ENCODE peak calls at places on chromosomes 12 and 14, in seven cellular contexts. X is IMR-90, O is neuronal stem cell, E is mesendoderm, U is mesenchymal stem cell, I is H1, H is trophoblast cell. N is an unnamed sample.

GRCh38 chr14:77991128-77991772 is 178.9 kb upstream of the NRXN3 start:
- DNase-seq in X (no peak), O (no peak), E (peak; percentile 51), U (no peak), I (no peak), H (no peak), N (no peak)

GRCh38 chr12:94620611-94621010 is 29.7 kb downstream of the TMCC3 start:
- DNase-seq in X (no peak), O (no peak), E (no peak), U (no peak), I (no peak), H (no peak), N (no peak)

GRCh38 chr12:54134850-54135249 is 53.9 kb downstream of the SMUG1 start:
- DNase-seq in X (no peak), O (no peak), E (no peak), U (no peak), I (no peak), H (no peak), N (no peak)

GRCh38 chr12:76863005-76863670 is 15.7 kb downstream of the CSRP2 start:
- DNase-seq in X (peak; percentile 96), O (no peak), E (no peak), U (peak; percentile 77), I (no peak), H (peak; percentile 19), N (no peak)

GRCh38 chr12:70994217-70994788 is 73.8 kb upstream of the PTPRR start:
- DNase-seq in X (peak; percentile 42), O (no peak), E (no peak), U (peak; percentile 33), I (no peak), H (no peak), N (no peak)

GRCh38 chr12:80189241-80189640 is 89.9 kb downstream of the OTOGL start:
- DNase-seq in X (peak; percentile 93), O (no peak), E (no peak), U (peak; percentile 42), I (no peak), H (no peak), N (no peak)

GRCh38 chr14:68789002-68789797 is 3.7 kb downstream of the ZFP36L1 start:
- DNase-seq in X (peak; percentile 74), O (no peak), E (peak; percentile 86), U (peak; percentile 75), I (no peak), H (peak; percentile 74), N (peak; percentile 84)

GRCh38 chr14:105077649-105077995 is 12.4 kb upstream of the GPR132 start:
- DNase-seq in X (no peak), O (no peak), E (no peak), U (no peak), I (no peak), H (no peak), N (no peak)

GRCh38 chr14:76432967-76433752 is 57.2 kb downstream of the ESRRB start:
- DNase-seq in X (no peak), O (peak; percentile 30), E (peak; percentile 83), U (no peak), I (no peak), H (no peak), N (no peak)

GRCh38 chr12:22333751-22334695 is 484 bp downstream of the ST8SIA1 start:
- DNase-seq in X (no peak), O (peak; percentile 12), E (no peak), U (no peak), I (no peak), H (no peak), N (peak; percentile 54)

GRCh38 chr12:23217158-23217557 is 592.2 kb downstream of the ETNK1 start:
- DNase-seq in X (no peak), O (no peak), E (peak; percentile 86), U (no peak), I (no peak), H (no peak), N (no peak)

GRCh38 chr12:112686373-112686772 is 105.2 kb upstream of the RPH3A start:
- DNase-seq in X (peak; percentile 3), O (no peak), E (no peak), U (no peak), I (no peak), H (no peak), N (no peak)

GRCh38 chr12:9032202-9032964 is 43.0 kb downstream of the KLRG1 start:
- DNase-seq in X (no peak), O (no peak), E (no peak), U (no peak), I (no peak), H (peak; percentile 2), N (no peak)

GRCh38 chr14:91372680-91373495 is 44.7 kb downstream of the CCDC88C start:
- DNase-seq in X (no peak), O (no peak), E (no peak), U (no peak), I (no peak), H (no peak), N (no peak)

GRCh38 chr12:45648070-45648469 is 81.4 kb upstream of the ARID2 start:
- DNase-seq in X (no peak), O (no peak), E (no peak), U (no peak), I (no peak), H (no peak), N (no peak)

GRCh38 chr12:54028324-54029201 is at the start of gene HOXC6:
- DNase-seq in X (no peak), O (no peak), E (no peak), U (peak; percentile 81), I (no peak), H (peak; percentile 26), N (no peak)

GRCh38 chr12:82124711-82125110 is 233.5 kb downstream of the CCDC59 start:
- DNase-seq in X (no peak), O (no peak), E (no peak), U (no peak), I (no peak), H (no peak), N (no peak)

GRCh38 chr12:28568083-28568482 is 377.8 kb downstream of the CCDC91 start:
- DNase-seq in X (peak; percentile 95), O (no peak), E (no peak), U (peak; percentile 87), I (no peak), H (peak; percentile 71), N (no peak)

DNA sequence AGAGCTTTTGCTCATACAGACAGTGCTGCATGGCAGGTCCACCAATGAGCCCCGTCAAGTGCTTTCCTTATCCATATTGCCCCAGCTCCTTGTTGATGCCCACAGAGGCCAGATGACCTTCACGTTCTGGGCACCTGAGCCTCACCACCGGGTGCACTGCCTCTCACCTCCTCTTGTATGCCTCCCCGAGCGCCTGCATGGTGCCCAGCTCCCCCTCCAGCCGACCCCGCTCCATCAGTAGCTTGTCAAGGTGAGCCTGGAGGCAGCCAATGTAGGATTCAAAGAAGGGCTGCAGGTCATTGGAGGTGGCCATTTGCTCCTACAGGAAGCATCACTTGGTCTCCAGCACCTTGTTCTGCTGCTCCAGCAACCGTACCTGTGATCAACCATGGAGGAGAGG is 31.8 kb upstream of the KRT77 start:
- DNase-seq in X (no peak), O (no peak), E (no peak), U (no peak), I (no peak), H (no peak), N (no peak)
- H2BK120ac ChIP-seq in X (no peak overlapping the region), O (no peak overlapping the region), E (no peak overlapping the region), U (no peak overlapping the region), I (no peak overlapping the region), H (no peak overlapping the region), N (no peak overlapping the region)

GRCh38 chr12:110102255-110102654 is 21.9 kb upstream of the IFT81 start:
- DNase-seq in X (peak; percentile 64), O (no peak), E (peak; percentile 99), U (peak; percentile 75), I (peak; percentile 69), H (peak; percentile 43), N (peak; percentile 98)
- H2BK120ac ChIP-seq in X (peak overlapping the region; percentile 17), O (no peak overlapping the region), E (no peak overlapping the region), U (no peak overlapping the region), I (no peak overlapping the region), H (no peak overlapping the region), N (no peak overlapping the region)

GRCh38 chr14:100861188-100861936 is 35.4 kb downstream of the MEG3 start:
- DNase-seq in X (no peak), O (no peak), E (no peak), U (no peak), I (no peak), H (no peak), N (no peak)
- H2BK120ac ChIP-seq in X (no peak overlapping the region), O (no peak overlapping the region), E (no peak overlapping the region), U (no peak overlapping the region), I (no peak overlapping the region), H (no peak overlapping the region), N (no peak overlapping the region)

DNA sequence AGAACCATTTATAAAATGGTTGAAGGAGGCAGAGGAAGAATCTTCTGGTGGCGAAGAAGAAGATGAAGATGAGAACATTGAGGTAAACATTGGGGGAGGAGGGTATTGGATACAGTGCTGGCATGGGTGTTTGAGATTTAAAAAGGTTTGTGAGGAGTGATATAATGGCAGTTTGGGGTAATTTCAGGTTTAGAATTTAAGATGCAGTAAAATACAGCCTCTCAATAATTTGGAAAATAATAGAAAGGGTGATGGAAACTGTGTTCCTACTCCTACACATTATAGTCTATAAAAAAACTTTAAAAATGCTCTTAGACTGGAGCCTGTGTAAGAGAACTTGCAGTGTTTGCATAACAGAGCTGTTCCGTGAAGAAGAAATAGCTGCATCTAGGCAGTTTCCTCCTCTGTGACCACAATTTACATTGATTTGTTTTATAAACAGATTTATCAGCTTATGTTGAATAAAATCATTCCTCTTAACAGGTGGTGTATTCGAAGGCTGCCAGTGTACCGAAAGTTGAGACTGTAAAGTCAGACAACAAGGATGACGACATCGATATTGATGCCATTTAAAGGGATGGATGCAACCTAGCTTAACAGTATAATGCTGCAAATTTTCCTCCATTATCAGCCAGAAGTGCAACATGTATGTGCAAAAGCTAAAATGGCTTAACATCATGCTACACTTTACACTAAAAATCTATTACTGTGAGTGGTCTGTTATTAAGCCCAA is 6.6 kb downstream of the EIF5 start:
- DNase-seq in X (no peak), O (no peak), E (no peak), U (no peak), I (no peak), H (no peak), N (no peak)
- H2BK120ac ChIP-seq in X (no peak overlapping the region), O (no peak overlapping the region), E (no peak overlapping the region), U (no peak overlapping the region), I (no peak overlapping the region), H (no peak overlapping the region), N (no peak overlapping the region)

DNA sequence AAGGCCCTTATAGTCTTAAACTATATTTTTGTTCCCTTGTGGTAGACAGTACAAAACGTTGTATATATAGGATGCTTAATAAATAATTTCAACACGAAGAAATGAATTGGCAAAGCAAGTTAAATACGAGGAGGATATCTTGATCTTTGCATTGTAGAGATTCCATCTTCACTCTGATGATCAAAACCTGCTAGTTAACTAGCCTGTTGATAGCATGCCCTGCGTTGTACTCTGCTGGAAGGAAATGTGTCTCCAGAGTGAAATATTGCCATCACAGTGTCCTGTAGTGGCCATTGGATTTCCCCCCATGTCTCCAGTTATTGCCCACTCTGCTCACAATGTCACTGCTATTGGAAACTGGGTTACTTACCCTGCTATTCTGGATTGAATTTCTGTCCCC is 109.5 kb downstream of the PLEKHA5 start:
- DNase-seq in X (no peak), O (no peak), E (peak; percentile 29), U (no peak), I (no peak), H (no peak), N (no peak)
- H2BK120ac ChIP-seq in X (no peak overlapping the region), O (no peak overlapping the region), E (no peak overlapping the region), U (no peak overlapping the region), I (no peak overlapping the region), H (no peak overlapping the region), N (no peak overlapping the region)

N was measured in H9.